ENCODE peak calls at places on chromosomes 16 and 17, in eight cellular contexts. U is HCT116, N is PC-3, F is neural progenitor cell, B is GM23248, A is IMR-90, C is NT2/D1, S is fibroblast of lung. Q is an unnamed sample.

GRCh38 chr17:74767111-74767516 is 9.0 kb downstream of the NAT9 start:
- DNase-seq in N (no peak), S (no peak), B (no peak), U (no peak), A (no peak), C (no peak), F (no peak), Q (no peak)

GRCh38 chr16:81625544-81626152 is 153.4 kb upstream of the PLCG2 start:
- DNase-seq in N (peak), B (peak), S (peak), C (no peak), A (peak), F (no peak), U (no peak), Q (no peak)

GRCh38 chr16:49344401-49344800 is 29.2 kb upstream of the C16orf78 start:
- DNase-seq in S (no peak), B (no peak), N (no peak), U (no peak), F (no peak), A (no peak), C (no peak), Q (no peak)

GRCh38 chr17:74259667-74260524 is 14.1 kb upstream of the DNAI2 start:
- DNase-seq in U (no peak), N (peak), A (no peak), F (no peak), C (no peak), S (no peak), B (no peak), Q (no peak)

GRCh38 chr17:45123930-45124796 is 8.2 kb downstream of the PLCD3 start:
- DNase-seq in N (peak), B (peak), F (no peak), C (peak), S (peak), U (peak), A (peak), Q (no peak)

GRCh38 chr17:39794249-39794970 is 56.7 kb downstream of the GRB7 start:
- DNase-seq in B (no peak), N (no peak), U (no peak), C (no peak), F (no peak), A (no peak), S (no peak), Q (no peak)

GRCh38 chr17:78406396-78406795 is 27.9 kb downstream of the PGS1 start:
- DNase-seq in N (no peak), F (no peak), C (no peak), A (no peak), B (no peak), U (no peak), S (no peak), Q (no peak)

GRCh38 chr17:74962622-74963394 is 9.8 kb downstream of the HID1 start:
- DNase-seq in C (no peak), S (no peak), U (no peak), F (no peak), B (no peak), A (no peak), N (no peak), Q (no peak)

GRCh38 chr16:46731691-46732555 is 16.2 kb downstream of the MYLK3 start:
- DNase-seq in C (no peak), A (no peak), S (no peak), U (no peak), F (no peak), N (no peak), B (no peak), Q (no peak)

GRCh38 chr17:2852729-2853110 is 56.5 kb downstream of the RAP1GAP2 start:
- DNase-seq in C (no peak), F (peak), N (no peak), A (no peak), B (no peak), S (no peak), U (no peak), Q (no peak)
- H3K9ac ChIP-seq in C (peak), F (no peak), N (peak), A (no peak), B (peak), S (no peak), U (no peak), Q (no peak)

DNA sequence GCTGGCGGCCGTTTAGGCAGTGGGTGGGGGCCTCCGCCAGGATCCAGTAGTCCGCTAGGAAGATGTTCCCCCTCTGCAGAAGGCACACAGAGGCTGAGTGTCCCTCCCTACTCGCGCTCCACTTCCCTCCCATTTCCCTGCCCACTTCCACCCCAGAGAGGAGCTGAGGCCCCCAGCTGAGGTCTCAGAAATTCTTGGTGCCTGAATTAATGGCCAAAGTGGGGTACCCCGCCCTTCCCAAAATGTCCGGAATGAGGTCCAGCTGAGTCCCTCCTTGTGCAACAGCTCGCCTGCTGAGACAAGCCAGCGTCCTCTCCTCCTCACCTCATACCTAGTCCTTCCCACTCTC is 7.9 kb downstream of the ALOXE3 start:
- DNase-seq in U (no peak), N (no peak), A (no peak), F (no peak), B (no peak), C (no peak), S (no peak), Q (no peak)
- H3K4me3 ChIP-seq in U (no peak), N (no peak), A (no peak), F (peak), B (peak), C (no peak), S (no peak), Q (no peak)

GRCh38 chr16:56571525-56571924 is 6.7 kb downstream of the MT4 start:
- DNase-seq in N (no peak), U (no peak), S (no peak), F (no peak), C (no peak), B (no peak), A (no peak), Q (no peak)
- H3K9ac ChIP-seq in N (no peak), U (no peak), S (no peak), F (no peak), C (no peak), B (no peak), A (no peak), Q (no peak)

GRCh38 chr17:79676796-79677195 is 53.9 kb upstream of the ENPP7 start:
- DNase-seq in N (no peak), F (no peak), C (no peak), U (no peak), S (no peak), B (no peak), A (no peak), Q (no peak)
- H3K4me3 ChIP-seq in N (no peak), F (no peak), C (no peak), U (no peak), S (no peak), B (no peak), A (no peak), Q (no peak)

GRCh38 chr17:32266389-32267269 is 997 bp downstream of the RHBDL3 start:
- DNase-seq in B (peak), S (no peak), C (no peak), U (no peak), N (no peak), F (peak), A (no peak), Q (no peak)
- H3K9ac ChIP-seq in B (no peak), S (no peak), C (peak), U (peak), N (no peak), F (no peak), A (no peak), Q (no peak)

GRCh38 chr17:83196088-83196765 is 116.8 kb downstream of the METRNL start:
- DNase-seq in S (peak), A (peak), U (no peak), F (no peak), B (peak), C (no peak), N (no peak), Q (no peak)
- H3K4me3 ChIP-seq in S (no peak), A (no peak), U (no peak), F (no peak), B (peak), C (no peak), N (no peak), Q (no peak)

DNA sequence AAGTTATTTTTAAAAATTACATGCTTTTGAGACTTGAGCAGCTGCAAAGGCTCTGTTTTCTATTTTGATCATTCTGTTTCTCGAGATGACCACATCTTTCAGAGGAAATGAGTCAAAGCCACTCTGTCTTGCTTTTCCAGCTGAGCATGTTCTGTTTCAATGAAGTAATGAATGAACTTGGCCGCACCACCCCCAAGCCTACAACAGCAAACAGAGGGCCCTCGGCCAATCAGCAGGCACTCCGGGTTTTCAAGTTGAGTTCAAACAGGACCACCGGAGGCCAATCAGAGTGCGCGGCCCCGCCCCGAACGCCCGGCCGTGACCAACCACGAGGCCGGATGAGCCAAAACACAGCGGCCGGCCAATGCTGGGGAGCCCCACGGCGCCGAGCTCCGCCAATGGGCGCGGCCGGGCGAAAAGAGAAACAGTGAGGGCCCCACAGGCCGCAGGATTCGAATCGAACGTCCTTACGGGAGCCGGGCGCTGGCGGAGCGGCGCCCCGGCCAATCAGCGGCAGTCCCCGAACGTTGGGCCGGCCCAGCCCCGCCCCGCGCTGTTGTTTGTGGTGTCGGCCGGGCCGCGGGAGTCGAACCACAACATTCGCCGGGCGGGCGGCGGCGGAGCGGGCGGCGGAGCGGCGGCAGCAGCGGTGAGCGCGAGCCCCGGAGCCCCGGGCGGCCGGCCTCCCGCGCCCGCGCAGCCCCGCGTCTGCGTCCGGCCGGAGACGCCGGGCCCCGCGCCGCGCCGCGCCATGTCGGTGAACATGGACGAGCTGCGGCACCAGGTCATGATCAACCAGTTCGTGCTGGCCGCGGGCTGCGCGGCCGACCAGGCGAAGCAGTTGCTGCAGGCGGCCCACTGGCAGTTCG is at the start of gene UBALD2:
- DNase-seq in S (peak), B (peak), A (peak), C (peak), U (peak), F (peak), N (peak), Q (peak)
- H3K9ac ChIP-seq in S (peak), B (peak), A (peak), C (peak), U (peak), F (peak), N (peak), Q (peak)

GRCh38 chr17:30426292-30426691 is 47.6 kb downstream of the CPD start:
- DNase-seq in A (peak), U (no peak), F (no peak), N (no peak), C (no peak), S (peak), B (peak), Q (no peak)

GRCh38 chr17:30422171-30422570 is 43.4 kb downstream of the CPD start:
- DNase-seq in U (no peak), F (no peak), C (no peak), S (no peak), A (no peak), B (no peak), N (no peak), Q (no peak)

DNA sequence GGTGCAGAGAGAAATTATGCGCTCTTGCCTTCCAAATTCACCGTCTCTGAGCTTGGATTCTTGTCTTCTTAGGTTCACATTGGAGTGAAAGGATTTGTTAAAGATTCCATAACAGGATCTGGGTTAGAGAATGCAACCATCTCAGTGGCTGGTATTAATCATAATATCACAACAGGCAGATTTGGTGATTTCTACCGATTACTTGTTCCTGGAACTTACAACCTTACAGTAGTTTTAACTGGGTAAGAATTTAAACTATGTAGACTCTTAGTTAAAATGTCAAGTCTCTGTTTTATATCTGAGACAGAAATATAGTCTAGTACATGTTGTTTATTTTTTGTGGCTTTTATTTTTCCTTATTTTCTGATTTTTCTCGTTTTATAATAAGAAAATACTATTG is 42.9 kb downstream of the CPD start:
- DNase-seq in A (no peak), S (peak), U (no peak), N (no peak), C (no peak), B (no peak), F (no peak), Q (no peak)
- H3K4me3 ChIP-seq in A (no peak), S (no peak), U (no peak), N (no peak), C (no peak), B (no peak), F (no peak), Q (no peak)

GRCh38 chr17:82407255-82407654 is 10.9 kb upstream of the HEXD start:
- DNase-seq in F (no peak), N (peak), S (peak), B (no peak), C (no peak), A (peak), U (no peak), Q (no peak)

GRCh38 chr17:82408938-82409318 is 9.2 kb upstream of the HEXD start:
- DNase-seq in F (no peak), B (no peak), A (no peak), C (no peak), U (no peak), S (no peak), N (no peak), Q (no peak)

GRCh38 chr17:82410014-82410716 is 8.0 kb upstream of the HEXD start:
- DNase-seq in N (no peak), U (no peak), A (no peak), C (no peak), B (no peak), F (no peak), S (no peak), Q (no peak)

GRCh38 chr17:82406131-82406671 is 11.9 kb upstream of the HEXD start:
- DNase-seq in U (no peak), N (no peak), C (no peak), S (no peak), A (no peak), B (no peak), F (no peak), Q (no peak)

DNA sequence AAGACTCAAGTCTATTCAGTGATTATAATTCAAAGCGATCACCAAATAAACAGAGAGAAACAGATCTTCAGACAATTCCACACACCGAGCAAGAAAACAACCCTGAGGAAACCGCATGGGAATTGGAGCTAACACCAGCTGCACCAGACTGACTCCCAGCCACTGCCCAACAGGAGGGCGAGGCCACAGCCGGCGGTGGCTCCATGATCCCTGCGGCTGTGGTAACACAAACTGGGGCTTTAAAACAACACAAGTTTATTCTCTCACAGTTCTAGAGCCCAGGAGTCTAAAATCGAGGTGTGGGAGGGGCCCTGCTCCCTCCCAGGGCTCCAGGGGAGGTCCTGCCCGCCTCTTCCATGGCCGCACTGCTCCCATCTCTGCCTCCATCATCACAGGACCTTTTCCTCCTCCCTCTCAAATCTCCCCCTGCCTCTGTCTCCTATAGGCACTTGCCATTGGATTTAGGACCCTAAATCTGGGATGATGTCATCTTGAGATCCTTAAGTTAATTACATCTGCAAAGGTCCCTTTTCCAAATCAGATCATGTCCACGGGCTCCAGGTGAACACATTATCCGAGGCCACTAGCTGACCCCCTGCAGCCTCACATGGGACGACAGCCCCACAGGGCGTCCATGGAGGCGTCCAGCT is 9.7 kb upstream of the HEXD start:
- DNase-seq in F (no peak), A (no peak), C (no peak), B (no peak), S (no peak), N (no peak), U (no peak), Q (no peak)
- H3K9ac ChIP-seq in F (no peak), A (no peak), C (no peak), B (no peak), S (no peak), N (no peak), U (no peak), Q (no peak)